ENCODE peak calls at places on chromosomes 16 and 17, in seven cellular contexts. X is brain microvascular endothelial cell, K is heart left ventricle, H is Peyer's patch, T is neural progenitor cell, C is GM12865, M is breast epithelium. A is an unnamed sample.

GRCh38 chr17:66830451-66830850 is 4.5 kb upstream of the CACNG5 start:
- DNase-seq in X (no peak), K (no peak), H (no peak), T (peak; percentile 45), C (no peak), M (no peak), A (no peak)

GRCh38 chr16:68283840-68284595 is 19.7 kb downstream of the SLC7A6 start:
- DNase-seq in X (no peak), K (peak; percentile 59), H (peak; percentile 39), T (no peak), C (peak; percentile 68), M (no peak), A (no peak)

GRCh38 chr17:31582151-31582907 is 190.9 kb downstream of the RAB11FIP4 start:
- DNase-seq in X (peak; percentile 29), K (peak; percentile 76), H (no peak), T (no peak), C (peak; percentile 49), M (peak; percentile 54), A (no peak)

GRCh38 chr16:65249768-65250167 is 127.9 kb upstream of the CDH11 start:
- DNase-seq in X (peak; percentile 82), K (peak; percentile 87), H (no peak), T (no peak), C (no peak), M (peak; percentile 17), A (no peak)

GRCh38 chr17:83105512-83105911 is 26.1 kb downstream of the METRNL start:
- DNase-seq in X (no peak), K (no peak), H (no peak), T (no peak), C (no peak), M (no peak), A (no peak)

GRCh38 chr16:9092282-9092962 is 978 bp downstream of the HAPSTR1 start:
- DNase-seq in X (no peak), K (peak; percentile 41), H (peak; percentile 34), T (peak; percentile 66), C (peak; percentile 44), M (peak; percentile 32), A (no peak)

GRCh38 chr16:73231969-73232554 is 184.1 kb upstream of the ZFHX3 start:
- DNase-seq in X (no peak), K (no peak), H (no peak), T (no peak), C (no peak), M (no peak), A (no peak)

GRCh38 chr17:42512733-42513251 is 23.2 kb upstream of the NAGLU start:
- DNase-seq in X (no peak), K (no peak), H (no peak), T (no peak), C (peak; percentile 64), M (no peak), A (no peak)

GRCh38 chr17:66625321-66625767 is 209.6 kb upstream of the CACNG5 start:
- DNase-seq in X (no peak), K (no peak), H (no peak), T (peak; percentile 14), C (peak; percentile 16), M (no peak), A (no peak)

GRCh38 chr17:51668155-51668962 is 408.0 kb downstream of the UTP18 start:
- DNase-seq in X (no peak), K (no peak), H (no peak), T (no peak), C (no peak), M (no peak), A (no peak)

GRCh38 chr16:31513126-31513525 is 4.9 kb upstream of the RUSF1 start:
- DNase-seq in X (peak; percentile 43), K (no peak), H (no peak), T (no peak), C (no peak), M (no peak), A (no peak)

GRCh38 chr17:42438600-42439567 is 15.8 kb upstream of the CAVIN1 start:
- DNase-seq in X (peak; percentile 54), K (no peak), H (peak; percentile 59), T (no peak), C (peak; percentile 58), M (no peak), A (no peak)

GRCh38 chr17:14297161-14297851 is 3.6 kb upstream of the HS3ST3B1 start:
- DNase-seq in X (no peak), K (peak; percentile 40), H (no peak), T (peak; percentile 86), C (no peak), M (no peak), A (no peak)

GRCh38 chr16:82241469-82242052 is 71.5 kb upstream of the MPHOSPH6 start:
- DNase-seq in X (no peak), K (no peak), H (no peak), T (no peak), C (no peak), M (no peak), A (no peak)

GRCh38 chr17:56786989-56787482 is 46.7 kb downstream of the C17orf67 start:
- DNase-seq in X (peak; percentile 79), K (no peak), H (no peak), T (no peak), C (peak; percentile 55), M (peak; percentile 70), A (peak; percentile 79)

GRCh38 chr16:71762186-71762585 is 37.7 kb upstream of the PHLPP2 start:
- DNase-seq in X (peak; percentile 7), K (no peak), H (no peak), T (no peak), C (no peak), M (no peak), A (no peak)

GRCh38 chr17:38706625-38707298 is 1.7 kb downstream of the MLLT6 start:
- DNase-seq in X (no peak), K (no peak), H (peak; percentile 31), T (peak; percentile 29), C (peak; percentile 38), M (no peak), A (no peak)

GRCh38 chr16:3754772-3755171 is 37.4 kb upstream of the TRAP1 start:
- DNase-seq in X (no peak), K (no peak), H (no peak), T (no peak), C (no peak), M (no peak), A (no peak)

GRCh38 chr16:3751878-3752277 is 34.6 kb upstream of the TRAP1 start:
- DNase-seq in X (no peak), K (no peak), H (no peak), T (no peak), C (no peak), M (no peak), A (no peak)

GRCh38 chr16:3755249-3755648 is 37.9 kb upstream of the TRAP1 start:
- DNase-seq in X (no peak), K (no peak), H (no peak), T (no peak), C (no peak), M (no peak), A (no peak)

GRCh38 chr16:3754304-3754703 is 37.0 kb upstream of the TRAP1 start:
- DNase-seq in X (no peak), K (no peak), H (no peak), T (no peak), C (no peak), M (no peak), A (no peak)

DNA sequence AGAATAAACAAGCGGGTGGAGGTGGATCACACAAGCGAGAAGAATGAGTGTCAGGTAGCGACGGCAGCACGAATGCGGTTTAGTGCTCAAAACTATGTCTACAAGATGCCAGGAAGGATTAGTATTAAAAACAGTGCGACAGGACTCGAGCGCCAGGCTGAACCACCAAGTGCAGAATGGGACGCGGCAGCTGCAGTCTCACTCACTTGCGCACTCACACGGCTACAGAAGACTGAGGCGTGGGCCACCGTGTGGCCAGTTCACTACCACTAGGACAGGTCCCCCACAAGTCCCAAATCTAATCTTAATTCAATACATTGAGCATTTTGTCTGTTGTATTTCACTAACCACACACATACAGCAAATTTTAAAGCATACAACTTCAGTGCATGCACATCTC is 35.7 kb upstream of the TRAP1 start:
- DNase-seq in X (no peak), K (no peak), H (no peak), T (no peak), C (no peak), M (no peak), A (no peak)
- TF ChIP-seq CTCF in X (no peak), K (no peak), H (no peak), T (no peak), C (no peak), M (no peak), A (no peak)

DNA sequence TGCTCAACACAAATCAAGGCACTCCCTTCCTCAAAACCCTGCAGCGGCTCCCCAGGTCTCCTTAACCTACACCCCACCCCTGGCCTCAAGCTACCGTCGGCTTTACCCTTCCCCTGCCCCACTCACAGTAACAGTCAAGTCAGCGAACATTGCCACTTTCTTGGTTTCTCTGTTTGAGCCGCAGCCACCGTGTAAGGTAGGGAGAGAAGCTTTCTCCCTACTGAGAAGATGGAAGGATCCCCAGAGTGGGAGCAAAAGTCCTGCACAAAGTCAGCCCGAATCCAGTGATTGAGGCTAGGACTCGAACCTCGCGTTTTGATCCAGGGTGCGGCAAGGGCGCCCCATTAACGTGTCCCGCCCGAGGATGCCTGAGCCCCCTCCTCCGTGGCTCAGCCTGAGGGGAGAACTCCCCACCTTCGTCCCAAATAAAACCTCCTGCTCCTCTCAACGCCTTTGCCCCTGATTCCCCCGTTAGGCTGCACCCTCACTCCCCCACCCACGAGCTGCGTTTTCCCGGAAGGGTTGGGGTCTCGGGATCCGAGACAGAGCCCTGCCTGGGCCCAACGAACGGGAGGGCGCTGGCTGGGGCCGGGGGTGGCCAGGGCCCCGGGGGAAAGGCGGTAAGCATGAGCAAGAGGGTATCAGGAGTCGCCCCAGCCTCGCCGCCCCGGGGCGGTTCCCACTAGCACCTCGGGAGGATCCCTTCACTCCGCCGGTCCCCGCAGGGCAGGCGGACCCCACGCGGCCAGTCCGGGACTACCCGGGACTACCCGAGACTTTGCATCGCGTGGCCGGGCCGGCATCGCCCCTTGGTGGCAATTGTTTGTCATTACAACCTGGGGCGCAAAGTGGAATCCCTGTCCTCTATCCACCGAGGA is 9.9 kb upstream of the NAGS start:
- DNase-seq in X (peak; percentile 56), K (peak; percentile 68), H (peak; percentile 25), T (peak; percentile 86), C (peak; percentile 51), M (peak; percentile 30), A (no peak)
- H3K4me3 ChIP-seq in X (peak overlapping the region; percentile 41), K (no peak overlapping the region), H (peak overlapping the region; percentile 26), T (peak overlapping the region; percentile 50), C (no peak overlapping the region), M (peak overlapping the region; percentile 3), A (peak overlapping the region; percentile 40)

GRCh38 chr17:73841431-73842060 is 197.3 kb upstream of the SDK2 start:
- DNase-seq in X (no peak), K (no peak), H (no peak), T (peak; percentile 66), C (no peak), M (no peak), A (no peak)
- TF ChIP-seq CTCF in X (peak; percentile 4), K (peak; percentile 66), H (peak; percentile 21), T (peak; percentile 78), C (peak; percentile 14), M (no peak), A (peak; percentile 41)

DNA sequence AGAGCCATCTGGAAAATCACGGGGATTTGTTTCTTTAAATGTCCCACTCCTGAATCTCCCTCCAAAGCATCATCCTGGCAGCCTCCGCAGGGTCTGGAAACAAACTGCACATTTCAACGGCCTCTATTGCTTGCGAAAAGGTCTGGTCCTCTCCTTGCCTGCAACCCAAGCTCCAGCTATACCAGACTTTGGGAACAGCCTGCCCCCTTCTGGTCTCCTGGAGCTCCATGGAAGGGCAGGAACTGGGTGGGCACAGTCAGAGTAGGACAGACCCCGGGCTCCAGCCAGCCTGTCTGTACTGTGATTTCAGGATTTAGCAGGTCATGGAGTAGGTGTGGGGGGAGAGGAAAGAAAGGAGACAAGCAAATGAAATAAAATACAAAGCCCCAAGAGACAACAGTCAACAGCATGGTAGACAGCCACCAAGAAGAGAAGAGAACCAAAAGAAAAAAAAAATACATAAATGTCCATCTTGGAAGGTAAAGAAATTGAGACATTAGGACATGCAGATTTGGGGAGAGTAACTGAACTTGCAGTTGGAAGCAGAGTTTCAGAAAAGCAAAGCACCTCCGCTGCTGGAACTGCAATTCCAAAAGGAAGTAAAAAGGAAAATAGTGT is 2.7 kb downstream of the XYLT1 start:
- DNase-seq in X (peak; percentile 14), K (peak; percentile 51), H (peak; percentile 73), T (peak; percentile 84), C (peak; percentile 53), M (peak; percentile 48), A (peak; percentile 65)
- H3K4me3 ChIP-seq in X (no peak overlapping the region), K (no peak overlapping the region), H (no peak overlapping the region), T (no peak overlapping the region), C (no peak overlapping the region), M (peak overlapping the region; percentile 85), A (peak overlapping the region; percentile 65)